ENCODE peak calls at places on chromosomes 3 and 15, in six cellular contexts. H, K, X, L, Z and D are unnamed samples.

GRCh38 chr15:48063411-48063985 is 57.3 kb upstream of the SLC24A5 start:
- DNase-seq in L (no peak), X (no peak), Z (no peak), K (no peak), H (no peak), D (no peak)

GRCh38 chr3:115072265-115073008 is 74.7 kb downstream of the ZBTB20 start:
- DNase-seq in K (no peak), Z (no peak), X (no peak), H (no peak), L (peak; percentile 33), D (no peak)

GRCh38 chr15:101781927-101782326 is 21.4 kb upstream of the OR4F6 start:
- DNase-seq in K (no peak), X (no peak), L (peak; percentile 4), H (peak; percentile 3), Z (no peak), D (no peak)

GRCh38 chr3:52088445-52089367 is 32.3 kb upstream of the DUSP7 start:
- DNase-seq in Z (peak; percentile 22), L (no peak), K (peak; percentile 81), X (peak; percentile 15), H (no peak), D (peak; percentile 87)

GRCh38 chr3:197942956-197943556 is 6.9 kb upstream of the RPL35A start:
- DNase-seq in H (peak; percentile 65), X (no peak), K (no peak), L (peak; percentile 73), Z (no peak), D (no peak)

GRCh38 chr3:66140106-66140505 is 80.7 kb upstream of the SLC25A26 start:
- DNase-seq in K (no peak), H (no peak), X (no peak), L (no peak), Z (no peak), D (no peak)

GRCh38 chr3:101720851-101721649 is 3.4 kb upstream of the CEP97 start:
- DNase-seq in Z (no peak), L (peak; percentile 45), H (peak; percentile 18), X (no peak), K (no peak), D (no peak)

GRCh38 chr3:183532620-183533409 is 22.7 kb downstream of the KLHL6 start:
- DNase-seq in L (no peak), H (no peak), X (no peak), K (no peak), Z (no peak), D (no peak)

GRCh38 chr15:77966540-77967290 is 110.8 kb downstream of the TBC1D2B start:
- DNase-seq in H (peak; percentile 65), X (no peak), Z (peak; percentile 32), L (peak; percentile 56), K (no peak), D (no peak)

GRCh38 chr3:195616681-195617080 is 32.9 kb upstream of the APOD start:
- DNase-seq in Z (no peak), H (no peak), K (no peak), L (no peak), X (no peak), D (no peak)

GRCh38 chr15:91941871-91942270 is 88.4 kb downstream of the SLCO3A1 start:
- DNase-seq in H (no peak), L (peak; percentile 23), K (no peak), X (no peak), Z (no peak), D (no peak)

GRCh38 chr3:196274585-196274984 is 12.9 kb downstream of the PCYT1A start:
- DNase-seq in Z (no peak), X (no peak), K (no peak), L (no peak), H (no peak), D (no peak)

GRCh38 chr3:80040113-80040512 is 272.3 kb upstream of the ROBO1 start:
- DNase-seq in H (no peak), K (no peak), X (no peak), Z (no peak), L (no peak), D (no peak)

GRCh38 chr3:193560091-193560490 is 5.4 kb upstream of the ATP13A4 start:
- DNase-seq in K (no peak), Z (no peak), H (no peak), L (no peak), X (no peak), D (no peak)

GRCh38 chr3:149174901-149175300 is 45.5 kb downstream of the HPS3 start:
- DNase-seq in X (no peak), L (peak; percentile 10), H (no peak), Z (no peak), K (no peak), D (no peak)

GRCh38 chr3:79019137-79019923 is 748.5 kb downstream of the ROBO1 start:
- DNase-seq in X (peak; percentile 81), K (peak; percentile 80), L (peak; percentile 96), H (no peak), Z (peak; percentile 84), D (peak; percentile 91)

GRCh38 chr3:48926425-48927392 is 8.1 kb downstream of the ARIH2 start:
- DNase-seq in L (no peak), Z (no peak), H (no peak), X (no peak), K (no peak), D (no peak)

GRCh38 chr15:79400650-79401049 is 31.5 kb upstream of the MINAR1 start:
- DNase-seq in X (no peak), K (no peak), L (no peak), H (no peak), Z (no peak), D (no peak)

GRCh38 chr3:176041812-176042211 is 1155.5 kb downstream of the TBL1XR1 start:
- DNase-seq in L (no peak), H (no peak), K (no peak), Z (no peak), X (no peak), D (no peak)

GRCh38 chr15:65060641-65061397 is 7.0 kb downstream of the RASL12 start:
- DNase-seq in Z (no peak), X (no peak), L (no peak), K (peak; percentile 44), H (no peak), D (no peak)

GRCh38 chr3:125593991-125594574 is 1.2 kb downstream of the OSBPL11 start:
- DNase-seq in Z (no peak), L (peak; percentile 17), H (peak; percentile 64), K (no peak), X (no peak), D (no peak)

GRCh38 chr15:34374816-34375215 is 7.8 kb upstream of the LPCAT4 start:
- DNase-seq in X (no peak), Z (no peak), H (no peak), L (no peak), K (no peak), D (no peak)

GRCh38 chr15:34373951-34374350 is 7.0 kb upstream of the LPCAT4 start:
- DNase-seq in H (no peak), X (no peak), K (no peak), L (no peak), Z (no peak), D (no peak)

GRCh38 chr15:34367128-34368081 is at the start of gene LPCAT4:
- DNase-seq in L (peak; percentile 92), X (peak; percentile 81), K (peak; percentile 99), H (peak; percentile 95), Z (peak; percentile 66), D (peak; percentile 97)

GRCh38 chr15:34370129-34370528 is 3.1 kb upstream of the LPCAT4 start:
- DNase-seq in X (no peak), H (no peak), L (no peak), K (no peak), Z (no peak), D (no peak)

GRCh38 chr15:34370643-34371042 is 3.6 kb upstream of the LPCAT4 start:
- DNase-seq in L (no peak), X (no peak), K (no peak), H (no peak), Z (no peak), D (no peak)
- H3K27ac ChIP-seq in L (no peak overlapping the region), X (no peak overlapping the region), K (no peak overlapping the region), H (no peak overlapping the region), Z (no peak overlapping the region), D (no peak overlapping the region)

DNA sequence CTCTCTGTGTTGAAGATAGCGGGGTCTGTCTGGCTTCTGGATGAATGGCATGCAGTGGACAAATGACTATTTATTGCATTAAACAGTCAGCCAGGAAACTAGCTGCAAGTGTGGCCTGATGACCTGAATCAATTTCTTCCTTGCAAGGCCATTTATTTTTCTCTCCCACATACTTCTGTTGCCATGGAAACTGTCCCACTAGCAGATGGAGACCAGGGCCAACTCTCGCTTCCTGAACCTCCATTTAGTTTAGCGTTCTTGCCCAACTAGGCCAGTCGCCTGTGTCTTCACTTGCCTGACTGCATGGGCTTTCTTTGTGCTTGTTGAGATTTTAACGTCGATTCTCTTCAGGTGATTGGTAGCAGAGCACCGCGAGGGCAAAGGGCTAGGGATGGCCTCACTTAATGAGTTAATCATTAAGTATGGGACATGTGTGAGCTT is 27.6 kb downstream of the LMCD1 start:
- DNase-seq in X (no peak), L (no peak), Z (peak; percentile 59), H (no peak), K (no peak), D (no peak)
- H3K27ac ChIP-seq in X (no peak overlapping the region), L (no peak overlapping the region), Z (peak overlapping the region; percentile 50), H (no peak overlapping the region), K (peak overlapping the region; percentile 46), D (no peak overlapping the region)

DNA sequence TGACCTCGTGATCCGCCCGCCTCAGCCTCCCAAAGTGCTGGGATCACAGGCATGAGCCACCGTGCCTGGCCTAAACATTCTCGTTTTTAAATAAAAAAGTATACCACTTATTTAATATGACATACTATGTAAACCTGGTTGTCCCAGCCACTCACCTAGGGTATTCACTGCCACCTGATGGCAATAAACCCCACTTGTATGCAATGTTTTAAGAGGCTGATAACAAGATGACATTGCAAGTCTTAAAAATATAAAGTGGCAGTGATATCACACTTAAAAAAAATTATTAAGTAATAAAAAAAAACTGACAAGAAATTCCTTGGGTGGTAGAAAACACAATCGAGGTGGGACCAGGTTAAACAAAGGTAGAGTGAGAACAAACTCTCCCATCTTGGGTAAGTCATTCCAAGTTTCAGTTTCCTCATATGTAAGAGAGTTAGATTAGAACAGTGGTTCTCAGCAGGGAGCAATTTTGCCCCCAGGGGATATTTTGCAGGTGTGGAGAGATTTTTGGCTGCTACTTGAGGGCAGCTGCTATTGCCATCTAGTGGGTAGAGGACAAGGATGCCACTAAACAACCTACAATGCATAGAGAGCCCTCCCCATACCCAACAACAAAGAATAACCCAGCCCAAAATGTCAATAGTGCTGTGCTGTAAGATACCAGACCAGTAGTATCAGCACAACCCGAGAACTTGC is 14.5 kb downstream of the ARF4 start:
- DNase-seq in L (no peak), K (no peak), X (no peak), H (peak; percentile 72), Z (no peak), D (no peak)
- H3K27ac ChIP-seq in L (no peak overlapping the region), K (no peak overlapping the region), X (no peak overlapping the region), H (peak overlapping the region; percentile 27), Z (no peak overlapping the region), D (no peak overlapping the region)

DNA sequence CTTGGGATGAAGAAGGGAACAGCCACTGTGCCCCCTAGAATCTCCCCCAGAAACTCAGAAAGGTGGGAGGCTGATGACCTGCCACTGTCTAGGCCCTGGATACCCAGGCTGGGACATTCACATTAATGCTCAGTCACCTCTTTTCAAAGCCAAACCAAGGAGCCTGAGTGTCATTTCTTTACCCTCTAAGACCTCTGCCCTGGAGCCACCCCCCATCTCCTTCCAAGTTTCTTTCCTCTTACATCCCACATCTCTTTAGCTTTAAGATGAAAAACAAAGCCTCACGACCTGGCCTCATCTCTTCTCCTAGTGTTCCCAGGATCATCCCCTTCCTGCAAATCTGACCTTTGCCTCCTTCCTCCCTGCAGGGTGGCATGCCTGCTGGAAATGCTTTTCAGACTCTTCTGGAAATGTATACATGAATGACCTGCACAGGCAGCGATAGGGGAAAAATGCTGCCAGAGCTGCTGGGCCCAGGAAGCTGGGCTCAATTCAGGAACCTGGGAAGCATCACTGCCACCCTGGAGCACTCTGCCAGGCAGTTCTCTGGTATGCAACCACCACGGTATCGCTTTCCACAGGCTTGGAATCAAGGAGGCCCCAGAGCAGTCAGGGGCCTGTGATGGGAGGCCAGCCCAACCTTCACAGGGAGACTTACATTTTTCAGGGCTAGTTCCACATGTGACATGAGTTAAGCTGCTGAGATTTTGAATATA is 67.6 kb downstream of the DAPK2 start:
- DNase-seq in H (no peak), Z (no peak), X (no peak), K (peak; percentile 14), L (no peak), D (peak; percentile 41)
- H3K27ac ChIP-seq in H (no peak overlapping the region), Z (no peak overlapping the region), X (peak overlapping the region; percentile 46), K (no peak overlapping the region), L (no peak overlapping the region), D (no peak overlapping the region)